ENCODE peak calls at places on chromosomes 6 and 20, in four cellular contexts. X is HepG2, M is A549, E is GM12878. Q is an unnamed sample.

GRCh38 chr20:11140359-11140758 is 466.6 kb upstream of the JAG1 start:
- DNase-seq in X (no peak), E (no peak), M (peak; percentile 69), Q (no peak)

GRCh38 chr6:12001004-12001705 is 11.0 kb upstream of the HIVEP1 start:
- DNase-seq in M (no peak), E (no peak), X (peak; percentile 84), Q (no peak)

GRCh38 chr6:46511320-46511719 is 20.1 kb upstream of the RCAN2 start:
- DNase-seq in E (no peak), X (no peak), M (no peak), Q (no peak)

GRCh38 chr20:9617940-9618339 is 103.5 kb downstream of the LAMP5 start:
- DNase-seq in X (peak; percentile 58), E (no peak), M (peak; percentile 89), Q (no peak)

GRCh38 chr6:34601706-34602105 is 45.6 kb upstream of the SPDEF start:
- DNase-seq in M (no peak), X (no peak), E (no peak), Q (no peak)

GRCh38 chr6:167046861-167047495 is 47.8 kb downstream of the CEP43 start:
- DNase-seq in E (no peak), X (no peak), M (no peak), Q (no peak)

GRCh38 chr6:156862711-156863110 is 85.5 kb downstream of the ARID1B start:
- DNase-seq in X (no peak), E (no peak), M (no peak), Q (no peak)

GRCh38 chr20:36792422-36792821 is 18.9 kb upstream of the DSN1 start:
- DNase-seq in X (peak; percentile 80), E (no peak), M (peak; percentile 77), Q (peak; percentile 68)

GRCh38 chr6:166515072-166515810 is 71.2 kb downstream of the RAMACL start:
- DNase-seq in E (no peak), M (peak; percentile 24), X (peak; percentile 14), Q (peak; percentile 56)

GRCh38 chr6:77397561-77397960 is 65.7 kb downstream of the HTR1B start:
- DNase-seq in E (no peak), M (no peak), X (no peak), Q (no peak)

GRCh38 chr6:9482030-9482731 is 932.7 kb downstream of the TFAP2A start:
- DNase-seq in M (peak; percentile 61), X (no peak), E (no peak), Q (peak; percentile 86)

GRCh38 chr6:17820055-17820454 is 113.3 kb upstream of the NUP153 start:
- DNase-seq in E (no peak), M (peak; percentile 54), X (peak; percentile 32), Q (no peak)

GRCh38 chr20:2757001-2757400 is 43.4 kb downstream of the CPXM1 start:
- DNase-seq in M (no peak), E (no peak), X (no peak), Q (no peak)

GRCh38 chr6:92989656-92990055 is 429.7 kb downstream of the EPHA7 start:
- DNase-seq in E (no peak), M (no peak), X (no peak), Q (no peak)

GRCh38 chr6:154154389-154154967 is 115.4 kb downstream of the OPRM1 start:
- DNase-seq in E (no peak), X (peak; percentile 62), M (peak; percentile 67), Q (peak; percentile 80)

GRCh38 chr6:40912158-40912946 is 126.7 kb downstream of the UNC5CL start:
- DNase-seq in M (peak; percentile 73), X (peak; percentile 75), E (peak; percentile 19), Q (peak; percentile 34)

GRCh38 chr6:33781105-33781975 is 7.6 kb downstream of the LEMD2 start:
- DNase-seq in E (no peak), M (peak; percentile 59), X (no peak), Q (peak; percentile 92)

GRCh38 chr20:4886771-4887527 is 114.4 kb downstream of the SLC23A2 start:
- DNase-seq in X (no peak), E (no peak), M (no peak), Q (no peak)

GRCh38 chr6:97726378-97726777 is 443.4 kb upstream of the MMS22L start:
- DNase-seq in M (peak; percentile 2), X (no peak), E (no peak), Q (no peak)

GRCh38 chr6:167845856-167846255 is 19.1 kb downstream of the AFDN start:
- DNase-seq in M (no peak), E (no peak), X (no peak), Q (no peak)

GRCh38 chr20:56373942-56374341 is 15.2 kb downstream of the FAM210B start:
- DNase-seq in E (no peak), M (peak; percentile 72), X (peak; percentile 70), Q (peak; percentile 10)

GRCh38 chr6:26657268-26657667 is 2.3 kb downstream of the ZNF322 start:
- DNase-seq in M (no peak), X (no peak), E (no peak), Q (no peak)
- TF ChIP-seq MYC in M (no peak), X (no peak), E (no peak), Q (no peak)

DNA sequence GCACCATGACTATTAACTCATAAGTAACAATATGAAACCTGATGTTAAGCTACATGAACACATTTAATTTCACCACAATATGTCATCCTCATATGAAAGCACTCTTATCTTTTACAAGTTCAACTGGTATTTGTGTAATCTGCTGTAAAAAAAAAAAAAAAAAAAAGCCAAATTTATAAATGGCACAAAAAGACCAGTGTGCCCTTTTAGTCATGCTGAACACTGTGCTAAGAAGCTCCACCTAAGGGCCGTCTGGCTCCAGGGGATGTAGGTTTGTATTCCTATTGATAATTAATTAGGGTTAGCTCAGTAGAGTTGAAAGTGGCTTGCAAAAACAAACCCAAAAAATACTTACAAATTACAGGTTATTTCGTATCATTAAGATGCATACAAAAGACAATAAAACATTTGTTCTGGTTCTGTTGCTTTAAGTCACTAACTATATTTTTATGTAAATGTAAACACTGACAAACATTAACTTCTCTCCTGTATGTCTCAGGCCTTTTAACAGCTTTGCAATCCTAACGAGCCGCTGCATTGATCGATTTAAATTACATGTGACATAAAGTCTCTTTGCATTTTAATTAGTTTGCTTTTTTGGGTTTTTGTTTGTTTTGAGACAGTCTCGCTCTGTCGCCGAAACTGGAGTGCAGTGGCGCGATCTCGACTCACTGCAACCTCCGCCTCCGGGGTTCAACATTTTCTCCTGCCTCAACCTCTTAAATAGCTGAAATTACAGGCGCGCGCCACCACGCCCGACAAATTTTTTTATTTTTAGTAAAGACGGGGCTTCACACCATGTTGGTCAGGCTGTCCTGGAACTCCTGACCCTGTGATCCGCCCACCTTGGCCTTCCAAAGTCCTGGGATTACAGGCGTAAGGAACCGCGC is 110.8 kb downstream of the HFE start:
- DNase-seq in E (no peak), X (peak; percentile 62), M (no peak), Q (peak; percentile 63)
- TF ChIP-seq MYC in E (no peak), X (no peak), M (no peak), Q (no peak)

DNA sequence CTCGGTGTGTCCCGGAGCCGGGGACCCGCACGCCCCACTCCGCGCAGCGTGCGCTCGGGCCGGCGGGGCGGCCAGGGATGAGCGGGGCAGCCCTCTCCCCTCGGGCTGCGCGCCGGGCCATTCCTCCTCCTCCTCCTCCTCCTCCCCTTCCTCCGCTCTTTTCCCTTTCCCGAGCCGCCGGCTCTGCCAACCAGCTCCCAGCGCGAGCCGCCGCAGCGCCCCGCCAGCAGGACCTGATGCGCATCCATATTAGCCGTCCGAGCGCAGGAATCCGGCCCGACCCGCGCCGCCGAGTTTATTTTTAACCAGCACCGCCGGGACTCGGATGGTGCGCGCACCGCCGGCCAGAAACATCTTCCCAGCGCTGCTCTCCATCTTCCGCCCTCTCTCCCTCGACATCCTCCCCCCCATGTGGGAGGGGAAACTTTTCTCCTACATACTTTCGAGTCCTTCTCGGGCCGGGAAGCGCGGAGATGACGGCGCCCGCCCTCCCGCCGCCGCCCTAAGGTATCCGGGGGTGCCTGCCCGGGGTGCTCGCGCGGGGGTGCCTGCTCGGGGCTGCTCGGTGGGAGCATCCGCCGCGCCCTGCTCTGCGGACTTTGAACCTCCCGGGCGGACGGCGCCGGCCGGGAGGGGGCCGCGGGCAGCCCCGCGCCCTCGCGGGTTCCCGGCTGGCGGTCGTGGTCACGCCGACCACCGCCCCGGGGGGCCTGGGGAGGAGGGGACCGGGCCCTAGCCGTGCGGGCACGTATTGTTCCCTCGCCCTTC is 619 bp downstream of the RREB1 start:
- DNase-seq in M (peak; percentile 44), E (no peak), X (peak; percentile 35), Q (peak; percentile 61)
- TF ChIP-seq MYC in M (no peak), E (no peak), X (peak; percentile 38), Q (no peak)

GRCh38 chr6:80541186-80541585 is 434.7 kb downstream of the BCKDHB start:
- DNase-seq in E (no peak), M (peak; percentile 11), X (no peak), Q (no peak)
- TF ChIP-seq MYC in E (no peak), M (no peak), X (no peak), Q (no peak)

GRCh38 chr20:41643504-41643938 is 25.3 kb upstream of the CHD6 start:
- DNase-seq in M (peak; percentile 87), X (peak; percentile 93), E (no peak), Q (no peak)
- TF ChIP-seq MYC in M (no peak), X (peak; percentile 22), E (no peak), Q (no peak)

GRCh38 chr6:113560376-113560775 is 296.8 kb upstream of the MARCKS start:
- DNase-seq in X (no peak), M (no peak), E (no peak), Q (peak; percentile 21)

GRCh38 chr6:113560908-113561307 is 296.2 kb upstream of the MARCKS start:
- DNase-seq in X (no peak), M (peak; percentile 16), E (no peak), Q (peak; percentile 61)

GRCh38 chr6:113562248-113562647 is 294.9 kb upstream of the MARCKS start:
- DNase-seq in X (no peak), E (no peak), M (no peak), Q (no peak)

GRCh38 chr6:113556775-113557174 is 300.4 kb upstream of the MARCKS start:
- DNase-seq in X (no peak), M (no peak), E (no peak), Q (no peak)

GRCh38 chr6:113558966-113559365 is 298.2 kb upstream of the MARCKS start:
- DNase-seq in M (no peak), X (no peak), E (no peak), Q (peak; percentile 62)
- TF ChIP-seq MYC in M (no peak), X (no peak), E (no peak), Q (no peak)

DNA sequence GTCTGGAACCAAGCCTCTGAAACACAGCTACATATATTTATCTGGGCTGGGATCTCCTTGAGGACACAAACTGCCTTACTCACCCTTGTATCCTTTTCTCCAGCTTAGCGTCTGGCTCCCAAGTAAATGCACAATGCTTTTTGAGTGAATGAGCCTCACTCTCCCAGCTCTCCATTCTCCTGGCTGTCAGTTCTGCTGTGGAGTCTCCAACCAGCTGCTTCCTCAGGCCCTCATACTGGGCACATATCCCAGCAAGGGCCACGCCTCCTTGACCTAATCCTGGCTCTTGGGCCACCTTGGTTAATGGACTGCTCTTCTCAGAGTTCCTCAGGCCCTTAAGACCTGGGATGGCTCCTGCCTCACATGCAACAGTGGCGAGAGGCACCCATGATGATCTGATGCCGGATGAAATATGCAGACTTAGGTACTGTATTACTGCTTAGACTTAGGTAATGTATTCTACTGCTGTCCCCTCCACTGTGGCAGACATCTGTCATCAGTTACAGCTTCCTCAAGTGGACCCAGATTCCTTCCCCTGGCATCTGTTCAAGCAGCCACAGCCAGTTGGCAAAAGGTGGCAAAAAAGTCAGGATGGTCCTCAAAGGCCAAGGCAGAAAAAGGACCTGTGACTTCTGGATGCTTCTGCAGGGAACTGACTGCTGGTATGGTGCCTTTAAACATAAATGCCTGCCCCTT is 16.5 kb downstream of the SNHG17 start:
- DNase-seq in E (no peak), X (no peak), M (no peak), Q (peak; percentile 77)
- TF ChIP-seq MYC in E (no peak), X (no peak), M (no peak), Q (no peak)

Q was measured in endothelial cell of umbilical vein.